ENCODE peak calls at places on chromosomes 16 and 17, in five cellular contexts. X is NCI-H146; Z is effector memory CD8-positive, alpha-beta T cell; D is SK-N-SH; A is psoas muscle. V is an unnamed sample.

GRCh38 chr17:53462393-53462811 is 360.3 kb upstream of the KIF2B start:
- DNase-seq in X (no peak), A (no peak), D (peak), Z (no peak), V (no peak)

GRCh38 chr17:32971171-32971570 is 20.5 kb upstream of the SPACA3 start:
- DNase-seq in X (no peak), Z (no peak), D (no peak), A (no peak), V (no peak)

GRCh38 chr17:7803981-7804380 is 30.0 kb upstream of the KDM6B start:
- DNase-seq in A (no peak), Z (no peak), D (no peak), X (peak), V (no peak)

GRCh38 chr16:66660422-66661209 is 35.9 kb downstream of the CMTM4 start:
- DNase-seq in D (peak), Z (no peak), X (peak), A (peak), V (no peak)

GRCh38 chr17:17084941-17085340 is 42.7 kb downstream of the MPRIP start:
- DNase-seq in D (no peak), Z (no peak), A (peak), X (no peak), V (no peak)

GRCh38 chr16:70652322-70652721 is 6.0 kb downstream of the IL34 start:
- DNase-seq in D (no peak), Z (no peak), A (no peak), X (no peak), V (no peak)

GRCh38 chr17:81337449-81337848 is 42.3 kb upstream of the SLC38A10 start:
- DNase-seq in A (peak), D (peak), Z (no peak), X (peak), V (no peak)

GRCh38 chr16:1109648-1110047 is 13.6 kb upstream of the C1QTNF8 start:
- DNase-seq in X (no peak), Z (no peak), D (no peak), A (no peak), V (no peak)

GRCh38 chr16:73389075-73389474 is 341.1 kb upstream of the ZFHX3 start:
- DNase-seq in A (no peak), X (no peak), Z (no peak), D (no peak), V (no peak)

GRCh38 chr17:58006563-58006923 is 503 bp downstream of the SRSF1 start:
- DNase-seq in D (peak), Z (peak), A (peak), X (peak), V (no peak)

GRCh38 chr16:65657051-65657450 is 535.2 kb upstream of the CDH11 start:
- DNase-seq in A (no peak), D (peak), X (no peak), Z (no peak), V (no peak)

GRCh38 chr17:58991718-58992331 is 114.9 kb downstream of the TRIM37 start:
- DNase-seq in X (no peak), D (no peak), Z (no peak), A (no peak), V (no peak)

GRCh38 chr16:67857547-67858233 is 10.2 kb upstream of the CENPT start:
- DNase-seq in X (peak), A (peak), D (no peak), Z (peak), V (peak)

GRCh38 chr17:46003907-46004748 is 5.1 kb downstream of the STH start:
- DNase-seq in X (no peak), Z (no peak), A (peak), D (peak), V (no peak)

GRCh38 chr17:39054111-39054645 is 87.0 kb upstream of the FBXO47 start:
- DNase-seq in D (no peak), A (no peak), X (no peak), Z (no peak), V (no peak)

GRCh38 chr16:11188801-11189740 is 66.9 kb downstream of the SOCS1 start:
- DNase-seq in Z (no peak), X (no peak), A (no peak), D (no peak), V (no peak)

GRCh38 chr16:76854234-76854633 is 336.8 kb upstream of the MON1B start:
- DNase-seq in Z (no peak), A (no peak), D (peak), X (no peak), V (no peak)

GRCh38 chr17:13562271-13562800 is 39.4 kb downstream of the HS3ST3A1 start:
- DNase-seq in Z (no peak), A (no peak), X (no peak), D (no peak), V (no peak)

GRCh38 chr17:49455226-49455968 is 39.7 kb upstream of the NGFR start:
- DNase-seq in X (no peak), Z (no peak), D (peak), A (no peak), V (no peak)

GRCh38 chr16:4316103-4316731 is 350 bp downstream of the GLIS2 start:
- DNase-seq in A (peak), D (peak), X (peak), Z (no peak), V (no peak)